ENCODE peak calls at places on chromosomes 3 and 15, in nine cellular contexts. D is A549; N is PC-3; G is HT1080; P is nephron progenitor cell; R is naive thymus-derived CD8-positive, alpha-beta T cell; H is H54; X is brain pericyte; M is T-helper 9 cell. Q is an unnamed sample.

GRCh38 chr3:189041482-189042090 is 130.2 kb upstream of the TPRG1 start:
- DNase-seq in D (peak), N (peak), G (peak), P (peak), R (peak), H (peak), X (no peak), M (peak), Q (no peak)

GRCh38 chr3:134621824-134622223 is 29.0 kb downstream of the KY start:
- DNase-seq in D (no peak), N (no peak), G (peak), P (no peak), R (no peak), H (no peak), X (no peak), M (no peak), Q (no peak)

GRCh38 chr15:40245666-40246065 is 6.8 kb downstream of the PAK6 start:
- DNase-seq in D (no peak), N (no peak), G (no peak), P (no peak), R (no peak), H (no peak), X (no peak), M (no peak), Q (no peak)

GRCh38 chr15:58139631-58140522 is 1.7 kb downstream of the AQP9 start:
- DNase-seq in D (no peak), N (no peak), G (no peak), P (no peak), R (no peak), H (no peak), X (no peak), M (no peak), Q (no peak)

GRCh38 chr15:62344806-62345539 is 179.9 kb upstream of the C2CD4B start:
- DNase-seq in D (peak), N (peak), G (peak), P (peak), R (no peak), H (peak), X (no peak), M (peak), Q (peak)

GRCh38 chr3:115325539-115325938 is 178.5 kb upstream of the ZBTB20 start:
- DNase-seq in D (peak), N (peak), G (peak), P (peak), R (no peak), H (peak), X (no peak), M (no peak), Q (no peak)

GRCh38 chr3:102092617-102093466 is 243.5 kb downstream of the NFKBIZ start:
- DNase-seq in D (no peak), N (peak), G (peak), P (no peak), R (no peak), H (no peak), X (no peak), M (no peak), Q (no peak)

GRCh38 chr3:126005951-126006350 is 37.0 kb downstream of the ROPN1B start:
- DNase-seq in D (no peak), N (peak), G (peak), P (no peak), R (no peak), H (peak), X (no peak), M (no peak), Q (no peak)

GRCh38 chr3:111864821-111865656 is 6.0 kb downstream of the PHLDB2 start:
- DNase-seq in D (peak), N (no peak), G (peak), P (no peak), R (no peak), H (no peak), X (no peak), M (no peak), Q (no peak)

GRCh38 chr3:16614033-16615031 is 9.1 kb upstream of the DAZL start:
- DNase-seq in D (no peak), N (no peak), G (no peak), P (no peak), R (no peak), H (no peak), X (no peak), M (no peak), Q (no peak)

GRCh38 chr3:46490338-46491084 is 7.3 kb upstream of the RTP3 start:
- DNase-seq in D (no peak), N (peak), G (peak), P (no peak), R (no peak), H (no peak), X (no peak), M (no peak), Q (no peak)

GRCh38 chr3:146504546-146505197 is 35.3 kb upstream of the PLSCR2 start:
- DNase-seq in D (peak), N (peak), G (peak), P (no peak), R (no peak), H (no peak), X (no peak), M (no peak), Q (no peak)

GRCh38 chr15:39851505-39852082 is 68.5 kb downstream of the GPR176 start:
- DNase-seq in D (no peak), N (no peak), G (no peak), P (peak), R (no peak), H (no peak), X (no peak), M (no peak), Q (no peak)

GRCh38 chr3:9402410-9403228 is 5.2 kb downstream of the SETD5 start:
- DNase-seq in D (peak), N (no peak), G (peak), P (peak), R (no peak), H (no peak), X (no peak), M (no peak), Q (no peak)

GRCh38 chr15:51382787-51383186 is 41.3 kb downstream of the GLDN start:
- DNase-seq in D (peak), N (peak), G (peak), P (peak), R (no peak), H (peak), X (no peak), M (no peak), Q (no peak)

GRCh38 chr3:37662708-37663107 is 199.0 kb upstream of the CTDSPL start:
- DNase-seq in D (no peak), N (no peak), G (no peak), P (no peak), R (no peak), H (no peak), X (no peak), M (no peak), Q (no peak)

GRCh38 chr15:68479406-68479805 is 47.4 kb upstream of the ITGA11 start:
- DNase-seq in D (no peak), N (no peak), G (no peak), P (no peak), R (no peak), H (no peak), X (no peak), M (no peak), Q (no peak)

GRCh38 chr3:71031914-71032521 is 551.5 kb downstream of the FOXP1 start:
- DNase-seq in D (no peak), N (no peak), G (no peak), P (no peak), R (peak), H (no peak), X (no peak), M (no peak), Q (no peak)

GRCh38 chr15:91302588-91303439 is 202.8 kb downstream of the SV2B start:
- DNase-seq in D (peak), N (peak), G (peak), P (peak), R (no peak), H (peak), X (no peak), M (no peak), Q (peak)

GRCh38 chr15:83846847-83847246 is 192.9 kb downstream of the ADAMTSL3 start:
- DNase-seq in D (no peak), N (no peak), G (no peak), P (no peak), R (no peak), H (no peak), X (no peak), M (no peak), Q (no peak)

GRCh38 chr15:57747206-57747605 is 40.7 kb downstream of the POLR2M start:
- DNase-seq in D (no peak), N (no peak), G (no peak), P (no peak), R (no peak), H (no peak), X (no peak), M (no peak), Q (no peak)

GRCh38 chr15:77160562-77161481 is 89.9 kb upstream of the TSPAN3 start:
- DNase-seq in D (no peak), N (peak), G (no peak), P (no peak), R (no peak), H (no peak), X (no peak), M (no peak), Q (no peak)

GRCh38 chr3:193598202-193598601 is 5.2 kb downstream of the OPA1 start:
- DNase-seq in D (no peak), N (no peak), G (no peak), P (no peak), R (no peak), H (no peak), X (no peak), M (no peak), Q (no peak)

GRCh38 chr3:175192536-175192935 is 333.4 kb downstream of the NAALADL2 start:
- DNase-seq in D (no peak), N (peak), G (peak), P (no peak), R (no peak), H (no peak), X (no peak), M (no peak), Q (no peak)

GRCh38 chr3:100893108-100893507 is 100.1 kb downstream of the ABI3BP start:
- DNase-seq in D (no peak), N (no peak), G (no peak), P (no peak), R (no peak), H (no peak), X (no peak), M (no peak), Q (no peak)

GRCh38 chr15:68411276-68411675 is 20.7 kb downstream of the ITGA11 start:
- DNase-seq in D (no peak), N (no peak), G (no peak), P (no peak), R (no peak), H (no peak), X (no peak), M (no peak), Q (no peak)

GRCh38 chr3:138971766-138972320 is 24.8 kb downstream of the FOXL2NB start:
- DNase-seq in D (no peak), N (no peak), G (peak), P (no peak), R (no peak), H (no peak), X (no peak), M (no peak), Q (no peak)

GRCh38 chr15:101025116-101025885 is 106.1 kb downstream of the LRRK1 start:
- DNase-seq in D (no peak), N (no peak), G (no peak), P (no peak), R (no peak), H (no peak), X (no peak), M (no peak), Q (no peak)

GRCh38 chr15:60616628-60617027 is 137.7 kb upstream of the ICE2 start:
- DNase-seq in D (no peak), N (no peak), G (no peak), P (no peak), R (no peak), H (no peak), X (no peak), M (no peak), Q (no peak)

GRCh38 chr3:188720215-188720614 is 451.6 kb upstream of the TPRG1 start:
- DNase-seq in D (no peak), N (no peak), G (no peak), P (no peak), R (no peak), H (no peak), X (no peak), M (no peak), Q (no peak)

GRCh38 chr15:75436861-75437260 is 14.6 kb downstream of the SIN3A start:
- DNase-seq in D (no peak), N (no peak), G (no peak), P (no peak), R (no peak), H (no peak), X (no peak), M (no peak), Q (no peak)

GRCh38 chr15:52256366-52256765 is 39.2 kb downstream of the MYO5C start:
- DNase-seq in D (peak), N (peak), G (peak), P (peak), R (peak), H (peak), X (peak), M (peak), Q (peak)

GRCh38 chr15:64092864-64093626 is 593 bp downstream of the CIAO2A start:
- DNase-seq in D (peak), N (peak), G (peak), P (peak), R (peak), H (peak), X (no peak), M (peak), Q (no peak)

GRCh38 chr3:12370758-12371157 is 81.9 kb downstream of the PPARG start:
- DNase-seq in D (peak), N (peak), G (peak), P (no peak), R (no peak), H (no peak), X (no peak), M (no peak), Q (no peak)

GRCh38 chr15:70559840-70560239 is 203.5 kb downstream of the UACA start:
- DNase-seq in D (no peak), N (no peak), G (no peak), P (no peak), R (no peak), H (no peak), X (no peak), M (no peak), Q (no peak)

GRCh38 chr3:123349566-123350450 is 99.1 kb downstream of the ADCY5 start:
- DNase-seq in D (no peak), N (no peak), G (no peak), P (no peak), R (no peak), H (no peak), X (no peak), M (no peak), Q (no peak)

GRCh38 chr15:25178835-25179672 is 224.3 kb downstream of the SNRPN start:
- DNase-seq in D (no peak), N (no peak), G (no peak), P (no peak), R (no peak), H (no peak), X (no peak), M (no peak), Q (no peak)

GRCh38 chr3:50325497-50326181 is 2.4 kb downstream of the TUSC2 start:
- DNase-seq in D (no peak), N (no peak), G (no peak), P (no peak), R (no peak), H (no peak), X (no peak), M (no peak), Q (no peak)

GRCh38 chr3:133870822-133871221 is 24.9 kb downstream of the RAB6B start:
- DNase-seq in D (no peak), N (no peak), G (no peak), P (no peak), R (no peak), H (no peak), X (no peak), M (no peak), Q (no peak)